ENCODE peak calls at places on chromosomes 5 and 9, in six cellular contexts. One of them, this sample, is unnamed.

GRCh38 chr5:172801184-172801671 is 30.2 kb upstream of the DUSP1 start:
- DNase-seq in GM23248: peak
- DNase-seq in IMR-90: peak
- DNase-seq in uterus: no peak
- DNase-seq in lower lobe of right lung: no peak
- DNase-seq in sigmoid colon: no peak
- DNase-seq in this sample: peak

GRCh38 chr9:87237337-87237736 is 260.3 kb upstream of the DAPK1 start:
- DNase-seq in uterus: no peak
- DNase-seq in GM23248: peak
- DNase-seq in sigmoid colon: no peak
- DNase-seq in lower lobe of right lung: no peak
- DNase-seq in IMR-90: no peak
- DNase-seq in this sample: no peak

GRCh38 chr9:120926397-120926928 is at the start of gene TRAF1:
- DNase-seq in sigmoid colon: peak
- DNase-seq in GM23248: no peak
- DNase-seq in lower lobe of right lung: no peak
- DNase-seq in uterus: no peak
- DNase-seq in IMR-90: peak
- DNase-seq in this sample: no peak

GRCh38 chr5:170861855-170862766 is at the start of gene RANBP17:
- DNase-seq in lower lobe of right lung: peak
- DNase-seq in IMR-90: peak
- DNase-seq in GM23248: peak
- DNase-seq in sigmoid colon: peak
- DNase-seq in uterus: no peak
- DNase-seq in this sample: no peak

GRCh38 chr5:79088507-79088906 is 18.9 kb downstream of the BHMT2 start:
- DNase-seq in IMR-90: no peak
- DNase-seq in lower lobe of right lung: no peak
- DNase-seq in uterus: no peak
- DNase-seq in sigmoid colon: no peak
- DNase-seq in GM23248: no peak
- DNase-seq in this sample: no peak

GRCh38 chr5:104130320-104130719 is 567.7 kb upstream of the NUDT12 start:
- DNase-seq in GM23248: no peak
- DNase-seq in IMR-90: peak
- DNase-seq in lower lobe of right lung: no peak
- DNase-seq in uterus: no peak
- DNase-seq in sigmoid colon: no peak
- DNase-seq in this sample: no peak

GRCh38 chr5:1318659-1319251 is 23.9 kb upstream of the TERT start:
- DNase-seq in lower lobe of right lung: peak
- DNase-seq in sigmoid colon: peak
- DNase-seq in uterus: no peak
- DNase-seq in IMR-90: no peak
- DNase-seq in GM23248: no peak
- DNase-seq in this sample: peak

GRCh38 chr9:28774433-28775029 is 1201.2 kb upstream of the C9orf72 start:
- DNase-seq in GM23248: peak
- DNase-seq in uterus: no peak
- DNase-seq in lower lobe of right lung: no peak
- DNase-seq in sigmoid colon: no peak
- DNase-seq in IMR-90: peak
- DNase-seq in this sample: no peak

GRCh38 chr9:95284152-95284551 is 33.4 kb downstream of the FANCC start:
- DNase-seq in GM23248: peak
- DNase-seq in sigmoid colon: no peak
- DNase-seq in uterus: no peak
- DNase-seq in IMR-90: peak
- DNase-seq in lower lobe of right lung: no peak
- DNase-seq in this sample: no peak

GRCh38 chr5:94254214-94254613 is 364.2 kb downstream of the KIAA0825 start:
- DNase-seq in uterus: no peak
- DNase-seq in lower lobe of right lung: no peak
- DNase-seq in sigmoid colon: no peak
- DNase-seq in GM23248: no peak
- DNase-seq in IMR-90: no peak
- DNase-seq in this sample: no peak

GRCh38 chr5:115774684-115775083 is 41.8 kb downstream of the CDO1 start:
- DNase-seq in GM23248: no peak
- DNase-seq in IMR-90: no peak
- DNase-seq in lower lobe of right lung: no peak
- DNase-seq in sigmoid colon: peak
- DNase-seq in uterus: no peak
- DNase-seq in this sample: no peak

GRCh38 chr9:90801507-90802289 is at the start of gene SYK:
- DNase-seq in lower lobe of right lung: peak
- DNase-seq in sigmoid colon: peak
- DNase-seq in IMR-90: no peak
- DNase-seq in GM23248: no peak
- DNase-seq in uterus: no peak
- DNase-seq in this sample: no peak

GRCh38 chr9:110877376-110877775 is 160.9 kb downstream of the LPAR1 start:
- DNase-seq in lower lobe of right lung: no peak
- DNase-seq in uterus: no peak
- DNase-seq in GM23248: no peak
- DNase-seq in sigmoid colon: no peak
- DNase-seq in IMR-90: no peak
- DNase-seq in this sample: no peak

GRCh38 chr9:86046930-86047341 is 52.4 kb downstream of the GOLM1 start:
- DNase-seq in sigmoid colon: no peak
- DNase-seq in GM23248: no peak
- DNase-seq in lower lobe of right lung: no peak
- DNase-seq in uterus: no peak
- DNase-seq in IMR-90: no peak
- DNase-seq in this sample: no peak

GRCh38 chr5:89417515-89417914 is 534.5 kb upstream of the MEF2C start:
- DNase-seq in uterus: no peak
- DNase-seq in sigmoid colon: no peak
- DNase-seq in GM23248: no peak
- DNase-seq in lower lobe of right lung: peak
- DNase-seq in IMR-90: no peak
- DNase-seq in this sample: no peak

GRCh38 chr9:131675437-131676022 is 64.3 kb downstream of the RAPGEF1 start:
- DNase-seq in IMR-90: no peak
- DNase-seq in GM23248: no peak
- DNase-seq in sigmoid colon: no peak
- DNase-seq in uterus: no peak
- DNase-seq in lower lobe of right lung: no peak
- DNase-seq in this sample: no peak

GRCh38 chr9:28073278-28073677 is 500.0 kb upstream of the C9orf72 start:
- DNase-seq in uterus: no peak
- DNase-seq in sigmoid colon: no peak
- DNase-seq in GM23248: peak
- DNase-seq in lower lobe of right lung: no peak
- DNase-seq in IMR-90: peak
- DNase-seq in this sample: no peak

GRCh38 chr5:83595217-83595616 is 123.7 kb downstream of the VCAN start:
- DNase-seq in sigmoid colon: no peak
- DNase-seq in uterus: no peak
- DNase-seq in lower lobe of right lung: no peak
- DNase-seq in IMR-90: no peak
- DNase-seq in GM23248: no peak
- DNase-seq in this sample: no peak

GRCh38 chr5:39580702-39581498 is 156.1 kb upstream of the DAB2 start:
- DNase-seq in uterus: no peak
- DNase-seq in sigmoid colon: no peak
- DNase-seq in GM23248: peak
- DNase-seq in IMR-90: peak
- DNase-seq in lower lobe of right lung: no peak
- DNase-seq in this sample: no peak

GRCh38 chr9:13967011-13967410 is 346.9 kb downstream of the NFIB start:
- DNase-seq in GM23248: no peak
- DNase-seq in IMR-90: peak
- DNase-seq in sigmoid colon: no peak
- DNase-seq in lower lobe of right lung: no peak
- DNase-seq in uterus: no peak
- DNase-seq in this sample: no peak

GRCh38 chr9:73736266-73736665 is 584.6 kb downstream of the ANXA1 start:
- DNase-seq in IMR-90: no peak
- DNase-seq in GM23248: no peak
- DNase-seq in uterus: no peak
- DNase-seq in sigmoid colon: no peak
- DNase-seq in lower lobe of right lung: no peak
- DNase-seq in this sample: no peak

GRCh38 chr9:108151161-108151586 is 661.6 kb upstream of the KLF4 start:
- DNase-seq in uterus: no peak
- DNase-seq in sigmoid colon: no peak
- DNase-seq in IMR-90: peak
- DNase-seq in lower lobe of right lung: no peak
- DNase-seq in GM23248: peak
- DNase-seq in this sample: no peak

DNA sequence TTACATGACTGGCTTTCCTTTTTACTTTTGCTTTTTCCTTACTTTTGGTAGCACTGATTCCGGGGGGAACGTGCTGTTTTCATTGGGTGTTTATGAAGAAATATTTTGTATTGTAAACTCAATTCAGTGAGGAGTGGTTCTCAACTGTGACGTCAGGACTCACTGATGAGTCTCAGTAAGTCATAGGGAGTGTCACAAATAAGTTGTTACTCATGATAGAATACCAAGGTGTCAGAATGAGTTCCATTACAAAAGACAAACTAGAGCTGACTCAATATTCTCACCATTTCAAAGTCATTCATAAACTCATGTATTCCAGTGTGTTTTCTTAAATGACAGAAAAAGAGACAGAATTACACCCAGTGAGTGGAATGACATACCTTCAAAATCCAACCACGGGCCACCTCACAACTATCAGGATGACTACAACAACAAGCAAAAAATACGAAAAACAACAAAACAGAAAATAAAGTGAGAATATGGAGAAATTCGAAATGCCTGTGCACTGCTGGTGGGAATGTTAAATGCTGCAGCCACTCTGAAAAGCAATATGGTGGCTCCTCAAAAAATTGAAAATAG is 321.5 kb downstream of the ENC1 start:
- DNase-seq in lower lobe of right lung: no peak
- DNase-seq in sigmoid colon: no peak
- DNase-seq in GM23248: peak
- DNase-seq in IMR-90: peak
- DNase-seq in uterus: no peak
- DNase-seq in this sample: no peak
- H3K27ac ChIP-seq in lower lobe of right lung: no peak
- H3K27ac ChIP-seq in sigmoid colon: no peak
- H3K27ac ChIP-seq in GM23248: peak
- H3K27ac ChIP-seq in IMR-90: no peak
- H3K27ac ChIP-seq in uterus: no peak
- H3K27ac ChIP-seq in this sample: no peak

GRCh38 chr5:122401991-122402710 is 90.1 kb downstream of the SNCAIP start:
- DNase-seq in uterus: no peak
- DNase-seq in lower lobe of right lung: no peak
- DNase-seq in IMR-90: no peak
- DNase-seq in sigmoid colon: no peak
- DNase-seq in GM23248: no peak
- DNase-seq in this sample: no peak

GRCh38 chr5:122403965-122404364 is 91.9 kb downstream of the SNCAIP start:
- DNase-seq in uterus: no peak
- DNase-seq in IMR-90: peak
- DNase-seq in sigmoid colon: no peak
- DNase-seq in GM23248: no peak
- DNase-seq in lower lobe of right lung: no peak
- DNase-seq in this sample: no peak

GRCh38 chr5:122403256-122403655 is 91.2 kb downstream of the SNCAIP start:
- DNase-seq in uterus: no peak
- DNase-seq in GM23248: no peak
- DNase-seq in lower lobe of right lung: no peak
- DNase-seq in sigmoid colon: no peak
- DNase-seq in IMR-90: no peak
- DNase-seq in this sample: no peak

GRCh38 chr5:122400961-122401360 is 88.9 kb downstream of the SNCAIP start:
- DNase-seq in sigmoid colon: no peak
- DNase-seq in uterus: no peak
- DNase-seq in IMR-90: no peak
- DNase-seq in lower lobe of right lung: no peak
- DNase-seq in GM23248: no peak
- DNase-seq in this sample: no peak

GRCh38 chr5:122404653-122405362 is 92.8 kb downstream of the SNCAIP start:
- DNase-seq in GM23248: no peak
- DNase-seq in IMR-90: no peak
- DNase-seq in uterus: no peak
- DNase-seq in sigmoid colon: no peak
- DNase-seq in lower lobe of right lung: no peak
- DNase-seq in this sample: no peak
- H3K4me3 ChIP-seq in GM23248: no peak
- H3K4me3 ChIP-seq in IMR-90: no peak
- H3K4me3 ChIP-seq in uterus: no peak
- H3K4me3 ChIP-seq in sigmoid colon: no peak
- H3K4me3 ChIP-seq in lower lobe of right lung: no peak
- H3K4me3 ChIP-seq in this sample: no peak

DNA sequence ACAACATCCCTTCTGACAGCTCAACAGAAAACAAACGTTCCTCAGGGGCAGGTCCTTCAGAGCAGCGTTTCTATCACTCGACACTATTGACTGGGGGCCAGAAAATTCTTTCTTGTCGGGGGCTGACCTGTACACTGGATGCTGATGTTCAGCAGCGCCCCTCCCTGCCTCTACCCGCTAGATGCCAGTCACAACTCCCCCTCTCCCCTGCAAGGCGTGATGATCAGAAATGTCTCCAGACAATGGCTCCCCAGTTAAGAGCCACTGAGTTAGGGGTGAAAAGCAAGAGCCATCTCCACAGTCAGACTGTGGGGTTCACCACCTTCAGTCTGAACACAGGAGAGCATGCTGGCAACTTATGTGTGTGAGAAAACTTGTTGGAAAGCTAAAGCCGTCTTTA is 39.8 kb downstream of the SERINC5 start:
- DNase-seq in IMR-90: no peak
- DNase-seq in GM23248: no peak
- DNase-seq in lower lobe of right lung: no peak
- DNase-seq in sigmoid colon: no peak
- DNase-seq in uterus: no peak
- DNase-seq in this sample: no peak
- H3K27ac ChIP-seq in IMR-90: no peak
- H3K27ac ChIP-seq in GM23248: no peak
- H3K27ac ChIP-seq in lower lobe of right lung: no peak
- H3K27ac ChIP-seq in sigmoid colon: peak
- H3K27ac ChIP-seq in uterus: no peak
- H3K27ac ChIP-seq in this sample: no peak

GRCh38 chr9:106885451-106885850 is 22.5 kb downstream of the ZNF462 start:
- DNase-seq in GM23248: peak
- DNase-seq in lower lobe of right lung: no peak
- DNase-seq in IMR-90: peak
- DNase-seq in uterus: no peak
- DNase-seq in sigmoid colon: peak
- DNase-seq in this sample: no peak
- H3K4me3 ChIP-seq in GM23248: no peak
- H3K4me3 ChIP-seq in lower lobe of right lung: no peak
- H3K4me3 ChIP-seq in IMR-90: no peak
- H3K4me3 ChIP-seq in uterus: no peak
- H3K4me3 ChIP-seq in sigmoid colon: no peak
- H3K4me3 ChIP-seq in this sample: no peak

GRCh38 chr9:1058826-1059225 is 8.7 kb downstream of the DMRT2 start:
- DNase-seq in sigmoid colon: no peak
- DNase-seq in IMR-90: no peak
- DNase-seq in uterus: no peak
- DNase-seq in GM23248: peak
- DNase-seq in lower lobe of right lung: no peak
- DNase-seq in this sample: no peak
- H3K27ac ChIP-seq in sigmoid colon: no peak
- H3K27ac ChIP-seq in IMR-90: no peak
- H3K27ac ChIP-seq in uterus: no peak
- H3K27ac ChIP-seq in GM23248: no peak
- H3K27ac ChIP-seq in lower lobe of right lung: no peak
- H3K27ac ChIP-seq in this sample: no peak

This sample was measured in coronary artery.